ENCODE peak calls at places on chromosome 14, in six cellular contexts. One of them, this sample, is unnamed.

GRCh38 chr14:36529062-36529461 is 9.0 kb upstream of the NKX2-1 start:
- DNase-seq in cardiac muscle cell: no peak
- DNase-seq in small intestine: no peak
- DNase-seq in mesothelial cell of epicardium: no peak
- DNase-seq in T-helper 9 cell: no peak
- DNase-seq in amniotic stem cell: no peak
- DNase-seq in this sample: no peak

GRCh38 chr14:32313977-32314376 is 15.1 kb upstream of the AKAP6 start:
- DNase-seq in mesothelial cell of epicardium: no peak
- DNase-seq in amniotic stem cell: no peak
- DNase-seq in small intestine: peak; percentile 56
- DNase-seq in cardiac muscle cell: no peak
- DNase-seq in T-helper 9 cell: no peak
- DNase-seq in this sample: peak; percentile 11

GRCh38 chr14:84442481-84442880 is 1087.5 kb upstream of the FLRT2 start:
- DNase-seq in amniotic stem cell: no peak
- DNase-seq in T-helper 9 cell: no peak
- DNase-seq in mesothelial cell of epicardium: no peak
- DNase-seq in cardiac muscle cell: peak; percentile 53
- DNase-seq in small intestine: no peak
- DNase-seq in this sample: peak; percentile 65

GRCh38 chr14:70677324-70677723 is 35.6 kb downstream of the TTC9 start:
- DNase-seq in T-helper 9 cell: no peak
- DNase-seq in cardiac muscle cell: no peak
- DNase-seq in mesothelial cell of epicardium: no peak
- DNase-seq in amniotic stem cell: no peak
- DNase-seq in small intestine: no peak
- DNase-seq in this sample: no peak

GRCh38 chr14:96762650-96763049 is 34.5 kb upstream of the VRK1 start:
- DNase-seq in amniotic stem cell: no peak
- DNase-seq in small intestine: peak; percentile 71
- DNase-seq in T-helper 9 cell: no peak
- DNase-seq in cardiac muscle cell: peak; percentile 68
- DNase-seq in mesothelial cell of epicardium: no peak
- DNase-seq in this sample: peak; percentile 82

GRCh38 chr14:88804035-88804434 is 11.3 kb upstream of the EML5 start:
- DNase-seq in T-helper 9 cell: no peak
- DNase-seq in small intestine: no peak
- DNase-seq in mesothelial cell of epicardium: no peak
- DNase-seq in amniotic stem cell: no peak
- DNase-seq in cardiac muscle cell: no peak
- DNase-seq in this sample: no peak

GRCh38 chr14:75249251-75249957 is 29.2 kb upstream of the FOS start:
- DNase-seq in T-helper 9 cell: peak; percentile 68
- DNase-seq in amniotic stem cell: no peak
- DNase-seq in cardiac muscle cell: no peak
- DNase-seq in small intestine: peak; percentile 79
- DNase-seq in mesothelial cell of epicardium: no peak
- DNase-seq in this sample: no peak

GRCh38 chr14:39668449-39668848 is 236.2 kb upstream of the FBXO33 start:
- DNase-seq in mesothelial cell of epicardium: no peak
- DNase-seq in small intestine: no peak
- DNase-seq in T-helper 9 cell: no peak
- DNase-seq in amniotic stem cell: no peak
- DNase-seq in cardiac muscle cell: no peak
- DNase-seq in this sample: no peak